ENCODE peak calls at places on chromosomes 4 and X, in eight cellular contexts. O is OCI-LY7; I is activated CD4-positive, alpha-beta T cell treated with anti-CD3 and anti-CD28 coated beads, Interleukin-2, amount 50 U/mL, for 1 hour; P is AML-193; K is ACHN; T is AG10803; S is H4; D is colonic mucosa. C is an unnamed sample.

GRCh38 chr4:173940146-173940545 is 343.3 kb downstream of the FBXO8 start:
- DNase-seq in O (no peak), I (no peak), P (no peak), K (no peak), T (no peak), S (no peak), D (no peak), C (no peak)

GRCh38 chr4:48943387-48943786 is 36.8 kb upstream of the OCIAD2 start:
- DNase-seq in O (peak), I (no peak), P (no peak), K (peak), T (no peak), S (peak), D (no peak), C (no peak)

GRCh38 chr4:113943863-113944262 is 35.6 kb downstream of the ARSJ start:
- DNase-seq in O (no peak), I (no peak), P (no peak), K (no peak), T (peak), S (no peak), D (no peak), C (no peak)

GRCh38 chrX:83469551-83469950 is 38.5 kb upstream of the POU3F4 start:
- DNase-seq in O (peak), I (no peak), P (peak), K (peak), T (no peak), S (peak), D (peak), C (no peak)

GRCh38 chrX:53481816-53482485 is 47.8 kb upstream of the HSD17B10 start:
- DNase-seq in O (peak), I (peak), P (peak), K (peak), T (peak), S (peak), D (peak), C (peak)

GRCh38 chrX:95718746-95719145 is 965.9 kb upstream of the DIAPH2 start:
- DNase-seq in O (no peak), I (no peak), P (no peak), K (no peak), T (no peak), S (no peak), D (no peak), C (no peak)

GRCh38 chr4:152015597-152016324 is 255.0 kb upstream of the GATB start:
- DNase-seq in O (no peak), I (no peak), P (no peak), K (no peak), T (no peak), S (no peak), D (no peak), C (no peak)

GRCh38 chrX:34770511-34770910 is 113.4 kb upstream of the TMEM47 start:
- DNase-seq in O (no peak), I (no peak), P (no peak), K (no peak), T (peak), S (no peak), D (no peak), C (no peak)

GRCh38 chr4:163380703-163381102 is 37.0 kb downstream of the NPY5R start:
- DNase-seq in O (no peak), I (no peak), P (no peak), K (no peak), T (no peak), S (no peak), D (peak), C (no peak)

C was measured in kidney epithelial cell.